ENCODE peak calls at places on chromosomes 7 and 10, in five cellular contexts. Z, S, O, X and G are unnamed samples.

GRCh38 chr7:76066716-76067503 is 19.0 kb downstream of the MDH2 start:
- DNase-seq in Z (no peak), S (no peak), O (no peak), X (no peak), G (no peak)

GRCh38 chr7:47693161-47693740 is 111.3 kb upstream of the TNS3 start:
- DNase-seq in Z (no peak), S (no peak), O (no peak), X (no peak), G (peak)

GRCh38 chr10:68598978-68599753 is 39.0 kb downstream of the TET1 start:
- DNase-seq in Z (no peak), S (no peak), O (peak), X (no peak), G (peak)

GRCh38 chr7:2112261-2113203 is 120.2 kb downstream of the MAD1L1 start:
- DNase-seq in Z (no peak), S (no peak), O (no peak), X (no peak), G (no peak)

GRCh38 chr10:79152423-79152817 is 83.7 kb downstream of the ZMIZ1 start:
- DNase-seq in Z (no peak), S (no peak), O (no peak), X (no peak), G (peak)

GRCh38 chr10:45253183-45253914 is 62.1 kb downstream of the OR13A1 start:
- DNase-seq in Z (no peak), S (no peak), O (no peak), X (no peak), G (no peak)

GRCh38 chr7:46932656-46933424 is 649.1 kb downstream of the TNS3 start:
- DNase-seq in Z (no peak), S (no peak), O (peak), X (no peak), G (peak)

GRCh38 chr7:35725280-35725680 is 30.3 kb upstream of the HERPUD2 start:
- DNase-seq in Z (no peak), S (no peak), O (no peak), X (peak), G (no peak)

GRCh38 chr7:140022582-140023211 is 40.1 kb downstream of the PARP12 start:
- DNase-seq in Z (no peak), S (no peak), O (no peak), X (no peak), G (no peak)

GRCh38 chr7:138865843-138866242 is 67.8 kb upstream of the ATP6V0A4 start:
- DNase-seq in Z (no peak), S (no peak), O (no peak), X (peak), G (no peak)

GRCh38 chr7:114082567-114082933 is 163.7 kb upstream of the PPP1R3A start:
- DNase-seq in Z (no peak), S (no peak), O (no peak), X (no peak), G (no peak)

GRCh38 chr10:95181731-95182130 is 12.3 kb upstream of the ACSM6 start:
- DNase-seq in Z (no peak), S (no peak), O (no peak), X (no peak), G (no peak)

GRCh38 chr10:3363316-3364070 is 190.9 kb upstream of the PITRM1 start:
- DNase-seq in Z (no peak), S (no peak), O (no peak), X (no peak), G (no peak)

GRCh38 chr7:154859747-154860620 is 142.9 kb downstream of the PAXIP1 start:
- DNase-seq in Z (no peak), S (no peak), O (no peak), X (no peak), G (no peak)

GRCh38 chr10:110609592-110609991 is 34.5 kb upstream of the RBM20 start:
- DNase-seq in Z (peak), S (no peak), O (peak), X (peak), G (no peak)

GRCh38 chr7:45099891-45100760 is 11.4 kb upstream of the NACAD start:
- DNase-seq in Z (no peak), S (no peak), O (no peak), X (no peak), G (no peak)

GRCh38 chr7:133330085-133330484 is 77.2 kb downstream of the EXOC4 start:
- DNase-seq in Z (no peak), S (no peak), O (no peak), X (no peak), G (no peak)

GRCh38 chr10:121935702-121936101 is 7.9 kb upstream of the ATE1 start:
- DNase-seq in Z (no peak), S (no peak), O (peak), X (no peak), G (peak)

GRCh38 chr7:28954936-28955335 is 3.2 kb downstream of the TRIL start:
- DNase-seq in Z (no peak), S (no peak), O (no peak), X (no peak), G (no peak)

GRCh38 chr7:118214051-118214832 is 10.3 kb upstream of the ANKRD7 start:
- DNase-seq in Z (no peak), S (no peak), O (peak), X (peak), G (peak)

GRCh38 chr10:100713859-100714565 is 31.4 kb upstream of the PAX2 start:
- DNase-seq in Z (no peak), S (no peak), O (no peak), X (no peak), G (no peak)

GRCh38 chr10:19966751-19967150 is 150.5 kb downstream of the PLXDC2 start:
- DNase-seq in Z (no peak), S (no peak), O (peak), X (no peak), G (no peak)

GRCh38 chr7:124751017-124751416 is 14.6 kb downstream of the GPR37 start:
- DNase-seq in Z (no peak), S (no peak), O (no peak), X (no peak), G (no peak)

GRCh38 chr10:89283174-89283987 is 18.5 kb upstream of the IFIT2 start:
- DNase-seq in Z (no peak), S (no peak), O (peak), X (no peak), G (peak)

DNA sequence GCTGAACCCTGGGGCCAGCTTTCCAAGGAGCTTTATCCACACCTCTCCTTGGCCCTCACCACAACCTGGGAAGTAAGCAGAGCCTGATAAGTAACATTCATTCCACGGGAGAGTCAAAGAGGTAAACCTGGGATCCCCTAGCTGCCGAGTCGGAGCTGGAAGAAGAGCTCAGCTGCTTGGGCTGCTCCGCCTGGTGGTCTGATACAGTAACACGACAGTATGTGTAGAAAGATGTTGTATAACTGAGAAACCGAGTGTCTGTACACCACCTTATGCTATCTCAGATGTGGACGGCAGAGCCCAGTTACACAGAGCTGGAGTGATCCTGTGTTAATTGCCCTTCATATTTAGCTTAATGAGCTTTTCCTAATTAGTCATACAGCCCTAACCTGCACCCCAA is 151.3 kb upstream of the KMT2E start:
- DNase-seq in Z (peak), S (no peak), O (peak), X (peak), G (no peak)
- TF ChIP-seq CTCF in Z (peak), S (peak), O (peak), X (peak), G (peak)

GRCh38 chr7:129829677-129830631 is 122.8 kb downstream of the UBE2H start:
- DNase-seq in Z (peak), S (no peak), O (peak), X (peak), G (peak)
- TF ChIP-seq CTCF in Z (peak), S (peak), O (peak), X (peak), G (peak)

GRCh38 chr7:108459922-108460551 is 3.8 kb upstream of the NRCAM start:
- DNase-seq in Z (peak), S (no peak), O (peak), X (peak), G (peak)
- TF ChIP-seq CTCF in Z (peak), S (peak), O (peak), X (peak), G (peak)

GRCh38 chr7:144006029-144006428 is 5.9 kb downstream of the OR6B1 start:
- DNase-seq in Z (no peak), S (no peak), O (no peak), X (no peak), G (no peak)

GRCh38 chr7:144009361-144009760 is 9.2 kb downstream of the OR6B1 start:
- DNase-seq in Z (no peak), S (no peak), O (no peak), X (no peak), G (no peak)

DNA sequence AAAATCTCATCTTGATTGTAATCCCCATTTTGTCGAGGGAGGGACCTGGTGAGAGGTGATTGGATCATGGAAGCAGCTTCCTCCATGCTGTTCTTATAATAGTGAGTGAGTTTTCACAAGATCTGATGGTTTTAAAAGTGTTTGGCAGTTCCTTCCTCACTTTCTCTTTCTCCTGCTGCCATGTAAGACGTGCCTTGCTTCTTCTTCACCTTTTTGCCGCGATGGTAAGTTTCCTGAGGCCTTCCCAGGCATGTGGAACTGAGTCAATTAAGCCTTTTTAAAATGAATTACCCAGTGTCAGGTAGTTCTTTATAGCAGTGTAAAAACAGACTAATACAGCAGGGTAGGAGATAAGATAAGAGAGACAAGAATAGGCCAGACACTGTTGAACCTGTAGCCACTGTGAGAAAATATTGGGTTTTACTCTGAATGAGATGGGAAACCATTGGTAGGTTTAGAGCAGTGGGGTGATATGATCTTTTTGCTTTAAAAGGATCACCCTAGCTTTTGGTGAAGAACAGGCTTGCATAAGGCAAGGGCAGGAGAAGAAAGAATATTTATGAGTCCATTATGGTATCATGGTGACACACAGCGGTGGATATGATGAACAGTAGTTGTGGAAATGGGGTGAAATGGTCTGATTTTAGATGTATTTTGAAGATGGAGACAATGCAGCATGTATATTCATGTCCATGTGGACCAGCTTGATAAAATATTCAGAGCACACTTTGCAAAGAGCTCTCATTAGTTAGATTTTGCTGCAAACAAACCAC is 11.5 kb downstream of the OR6B1 start:
- DNase-seq in Z (no peak), S (no peak), O (no peak), X (no peak), G (peak)
- TF ChIP-seq CTCF in Z (no peak), S (no peak), O (no peak), X (no peak), G (peak)

GRCh38 chr7:43764039-43764789 is 5.7 kb downstream of the BLVRA start:
- DNase-seq in Z (no peak), S (no peak), O (no peak), X (peak), G (no peak)
- TF ChIP-seq CTCF in Z (no peak), S (no peak), O (no peak), X (no peak), G (no peak)

GRCh38 chr7:78576196-78576595 is 777.6 kb downstream of the PHTF2 start:
- DNase-seq in Z (no peak), S (no peak), O (no peak), X (no peak), G (no peak)
- TF ChIP-seq CTCF in Z (no peak), S (no peak), O (no peak), X (no peak), G (no peak)

DNA sequence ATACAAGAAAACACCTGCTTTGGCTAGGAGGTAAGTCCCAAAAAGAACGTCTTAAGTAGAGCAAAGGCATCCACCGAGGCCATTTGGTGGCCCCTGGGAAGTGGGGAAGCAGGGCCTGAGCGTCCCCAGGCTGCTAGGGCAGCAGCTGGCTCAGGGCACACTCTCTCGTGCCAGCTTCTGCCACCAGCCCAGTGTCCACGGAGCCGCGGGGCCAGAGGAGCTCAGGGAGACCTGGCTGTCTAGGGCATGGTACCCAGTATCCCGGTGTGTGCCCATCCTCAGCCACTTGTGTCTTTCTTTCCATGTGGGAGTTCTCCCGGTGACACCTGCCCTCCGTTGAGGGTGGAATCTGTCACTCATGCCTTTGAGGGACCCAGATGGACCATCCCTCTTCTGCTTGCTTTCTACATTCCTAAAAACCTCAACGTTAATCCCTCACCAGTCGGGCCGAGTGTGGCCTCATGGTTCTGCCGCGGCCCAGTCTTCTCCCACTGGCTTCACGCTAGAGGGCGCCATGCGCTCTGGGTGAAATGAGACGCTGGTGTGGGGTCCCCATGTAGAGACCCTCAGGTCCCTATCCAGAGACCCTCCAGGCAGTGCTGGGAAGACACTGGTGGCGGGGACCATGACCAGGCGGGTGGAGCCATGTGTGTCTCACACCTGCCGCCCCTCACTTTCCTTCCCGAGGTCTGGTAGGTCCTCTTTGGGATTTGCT is 9.5 kb upstream of the AP5Z1 start:
- DNase-seq in Z (no peak), S (no peak), O (no peak), X (no peak), G (no peak)
- TF ChIP-seq CTCF in Z (peak), S (peak), O (peak), X (peak), G (peak)

DNA sequence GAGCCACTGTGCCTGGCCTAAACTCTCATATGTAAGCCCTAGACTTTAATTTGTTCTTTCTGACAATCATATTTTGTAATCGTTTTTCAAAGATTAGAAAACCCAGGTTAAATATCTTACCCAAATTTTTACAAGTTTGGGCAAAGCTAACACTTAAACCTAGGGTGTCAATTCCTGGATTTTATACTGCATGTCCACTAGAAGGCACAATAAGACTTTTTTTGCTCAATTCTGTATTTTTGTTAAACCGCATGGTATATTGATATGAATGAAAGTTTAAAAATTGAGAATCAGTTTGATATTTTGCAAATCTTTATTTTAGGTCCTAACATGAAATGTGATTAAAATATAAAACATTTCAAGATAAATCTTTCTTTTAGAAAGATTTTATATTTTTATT is 29.3 kb downstream of the DYNC2I1 start:
- DNase-seq in Z (no peak), S (no peak), O (no peak), X (peak), G (peak)
- TF ChIP-seq CTCF in Z (peak), S (peak), O (peak), X (peak), G (peak)